ENCODE peak calls at places on chromosomes 6 and 20, in eight cellular contexts. One of them, this sample, is unnamed.

GRCh38 chr6:3741477-3741871 is 10.0 kb downstream of the PXDC1 start:
- DNase-seq in naive thymus-derived CD4-positive, alpha-beta T cell: no peak
- DNase-seq in bronchial epithelial cell: no peak
- DNase-seq in endodermal cell: no peak
- DNase-seq in HepG2: no peak
- DNase-seq in right lobe of liver: no peak
- DNase-seq in heart right ventricle: no peak
- DNase-seq in ascending aorta: no peak
- DNase-seq in this sample: no peak

GRCh38 chr20:3068986-3069900 is 2.2 kb upstream of the OXT start:
- DNase-seq in bronchial epithelial cell: peak; percentile 4
- DNase-seq in endodermal cell: peak; percentile 65
- DNase-seq in naive thymus-derived CD4-positive, alpha-beta T cell: peak; percentile 52
- DNase-seq in HepG2: peak; percentile 55
- DNase-seq in heart right ventricle: no peak
- DNase-seq in right lobe of liver: peak; percentile 92
- DNase-seq in ascending aorta: no peak
- DNase-seq in this sample: peak; percentile 73

GRCh38 chr20:53611449-53611894 is 17.8 kb upstream of the ZNF217 start:
- DNase-seq in naive thymus-derived CD4-positive, alpha-beta T cell: no peak
- DNase-seq in endodermal cell: peak; percentile 63
- DNase-seq in right lobe of liver: peak; percentile 44
- DNase-seq in HepG2: no peak
- DNase-seq in bronchial epithelial cell: peak; percentile 92
- DNase-seq in ascending aorta: no peak
- DNase-seq in heart right ventricle: peak; percentile 29
- DNase-seq in this sample: peak; percentile 81

GRCh38 chr6:24761193-24761835 is 13.4 kb upstream of the GMNN start:
- DNase-seq in ascending aorta: no peak
- DNase-seq in right lobe of liver: no peak
- DNase-seq in bronchial epithelial cell: no peak
- DNase-seq in naive thymus-derived CD4-positive, alpha-beta T cell: no peak
- DNase-seq in heart right ventricle: no peak
- DNase-seq in endodermal cell: peak; percentile 72
- DNase-seq in HepG2: no peak
- DNase-seq in this sample: peak; percentile 15

GRCh38 chr6:35247642-35248231 is 11.8 kb upstream of the ZNF76 start:
- DNase-seq in endodermal cell: no peak
- DNase-seq in bronchial epithelial cell: no peak
- DNase-seq in heart right ventricle: no peak
- DNase-seq in HepG2: no peak
- DNase-seq in right lobe of liver: no peak
- DNase-seq in ascending aorta: no peak
- DNase-seq in naive thymus-derived CD4-positive, alpha-beta T cell: no peak
- DNase-seq in this sample: no peak

GRCh38 chr6:14732226-14732844 is 513.5 kb upstream of the JARID2 start:
- DNase-seq in right lobe of liver: no peak
- DNase-seq in bronchial epithelial cell: no peak
- DNase-seq in heart right ventricle: no peak
- DNase-seq in HepG2: no peak
- DNase-seq in naive thymus-derived CD4-positive, alpha-beta T cell: no peak
- DNase-seq in endodermal cell: no peak
- DNase-seq in ascending aorta: no peak
- DNase-seq in this sample: no peak

GRCh38 chr6:114049367-114049966 is 78.5 kb upstream of the HDAC2 start:
- DNase-seq in ascending aorta: no peak
- DNase-seq in bronchial epithelial cell: peak; percentile 3
- DNase-seq in HepG2: peak; percentile 80
- DNase-seq in naive thymus-derived CD4-positive, alpha-beta T cell: no peak
- DNase-seq in right lobe of liver: no peak
- DNase-seq in endodermal cell: no peak
- DNase-seq in heart right ventricle: no peak
- DNase-seq in this sample: no peak

GRCh38 chr6:24520929-24521546 is 26.3 kb downstream of the ALDH5A1 start:
- DNase-seq in naive thymus-derived CD4-positive, alpha-beta T cell: no peak
- DNase-seq in HepG2: peak; percentile 62
- DNase-seq in ascending aorta: no peak
- DNase-seq in endodermal cell: peak; percentile 87
- DNase-seq in heart right ventricle: peak; percentile 14
- DNase-seq in right lobe of liver: peak; percentile 69
- DNase-seq in bronchial epithelial cell: peak; percentile 27
- DNase-seq in this sample: peak; percentile 35

GRCh38 chr6:55963301-55963700 is 87.9 kb upstream of the BMP5 start:
- DNase-seq in bronchial epithelial cell: peak; percentile 10
- DNase-seq in endodermal cell: peak; percentile 59
- DNase-seq in HepG2: peak; percentile 6
- DNase-seq in heart right ventricle: no peak
- DNase-seq in right lobe of liver: no peak
- DNase-seq in naive thymus-derived CD4-positive, alpha-beta T cell: no peak
- DNase-seq in ascending aorta: no peak
- DNase-seq in this sample: peak; percentile 25

GRCh38 chr6:73923899-73924485 is 228.0 kb downstream of the CD109 start:
- DNase-seq in endodermal cell: no peak
- DNase-seq in bronchial epithelial cell: peak; percentile 2
- DNase-seq in right lobe of liver: no peak
- DNase-seq in heart right ventricle: peak; percentile 61
- DNase-seq in naive thymus-derived CD4-positive, alpha-beta T cell: no peak
- DNase-seq in ascending aorta: no peak
- DNase-seq in HepG2: no peak
- DNase-seq in this sample: no peak

GRCh38 chr20:30513050-30513628 is 744.3 kb upstream of the DEFB115 start:
- DNase-seq in HepG2: no peak
- DNase-seq in naive thymus-derived CD4-positive, alpha-beta T cell: no peak
- DNase-seq in bronchial epithelial cell: no peak
- DNase-seq in right lobe of liver: no peak
- DNase-seq in ascending aorta: no peak
- DNase-seq in heart right ventricle: no peak
- DNase-seq in endodermal cell: no peak
- DNase-seq in this sample: no peak

GRCh38 chr20:44954198-44954597 is 6.0 kb downstream of the TOMM34 start:
- DNase-seq in HepG2: no peak
- DNase-seq in heart right ventricle: no peak
- DNase-seq in bronchial epithelial cell: no peak
- DNase-seq in ascending aorta: no peak
- DNase-seq in naive thymus-derived CD4-positive, alpha-beta T cell: no peak
- DNase-seq in right lobe of liver: no peak
- DNase-seq in endodermal cell: no peak
- DNase-seq in this sample: no peak

GRCh38 chr6:33770116-33770832 is 18.7 kb downstream of the LEMD2 start:
- DNase-seq in heart right ventricle: no peak
- DNase-seq in HepG2: no peak
- DNase-seq in ascending aorta: no peak
- DNase-seq in naive thymus-derived CD4-positive, alpha-beta T cell: no peak
- DNase-seq in right lobe of liver: no peak
- DNase-seq in bronchial epithelial cell: no peak
- DNase-seq in endodermal cell: no peak
- DNase-seq in this sample: no peak

GRCh38 chr6:21188505-21189223 is 404.9 kb upstream of the SOX4 start:
- DNase-seq in HepG2: peak; percentile 24
- DNase-seq in naive thymus-derived CD4-positive, alpha-beta T cell: no peak
- DNase-seq in right lobe of liver: no peak
- DNase-seq in heart right ventricle: no peak
- DNase-seq in endodermal cell: no peak
- DNase-seq in bronchial epithelial cell: peak; percentile 87
- DNase-seq in ascending aorta: no peak
- DNase-seq in this sample: no peak

GRCh38 chr6:30951907-30952469 is 11.2 kb downstream of the MUCL3 start:
- DNase-seq in endodermal cell: no peak
- DNase-seq in right lobe of liver: no peak
- DNase-seq in naive thymus-derived CD4-positive, alpha-beta T cell: no peak
- DNase-seq in ascending aorta: no peak
- DNase-seq in HepG2: no peak
- DNase-seq in bronchial epithelial cell: no peak
- DNase-seq in heart right ventricle: no peak
- DNase-seq in this sample: no peak

GRCh38 chr6:30957716-30958115 is 16.9 kb downstream of the MUCL3 start:
- DNase-seq in ascending aorta: no peak
- DNase-seq in right lobe of liver: no peak
- DNase-seq in HepG2: no peak
- DNase-seq in endodermal cell: no peak
- DNase-seq in naive thymus-derived CD4-positive, alpha-beta T cell: no peak
- DNase-seq in heart right ventricle: no peak
- DNase-seq in bronchial epithelial cell: no peak
- DNase-seq in this sample: no peak

GRCh38 chr6:30955367-30956042 is 14.7 kb downstream of the MUCL3 start:
- DNase-seq in right lobe of liver: no peak
- DNase-seq in bronchial epithelial cell: no peak
- DNase-seq in endodermal cell: peak; percentile 88
- DNase-seq in heart right ventricle: peak; percentile 58
- DNase-seq in ascending aorta: no peak
- DNase-seq in HepG2: no peak
- DNase-seq in naive thymus-derived CD4-positive, alpha-beta T cell: peak; percentile 49
- DNase-seq in this sample: no peak

GRCh38 chr6:30954631-30955366 is 14.0 kb downstream of the MUCL3 start:
- DNase-seq in bronchial epithelial cell: no peak
- DNase-seq in ascending aorta: no peak
- DNase-seq in right lobe of liver: no peak
- DNase-seq in endodermal cell: peak; percentile 59
- DNase-seq in naive thymus-derived CD4-positive, alpha-beta T cell: no peak
- DNase-seq in heart right ventricle: no peak
- DNase-seq in HepG2: no peak
- DNase-seq in this sample: no peak
- H3K4me3 ChIP-seq in bronchial epithelial cell: no peak overlapping the region
- H3K4me3 ChIP-seq in ascending aorta: no peak overlapping the region
- H3K4me3 ChIP-seq in right lobe of liver: no peak overlapping the region
- H3K4me3 ChIP-seq in endodermal cell: peak overlapping the region; percentile 77
- H3K4me3 ChIP-seq in naive thymus-derived CD4-positive, alpha-beta T cell: peak overlapping the region; percentile 62
- H3K4me3 ChIP-seq in heart right ventricle: peak overlapping the region; percentile 51
- H3K4me3 ChIP-seq in HepG2: no peak overlapping the region
- H3K4me3 ChIP-seq in this sample: no peak overlapping the region

DNA sequence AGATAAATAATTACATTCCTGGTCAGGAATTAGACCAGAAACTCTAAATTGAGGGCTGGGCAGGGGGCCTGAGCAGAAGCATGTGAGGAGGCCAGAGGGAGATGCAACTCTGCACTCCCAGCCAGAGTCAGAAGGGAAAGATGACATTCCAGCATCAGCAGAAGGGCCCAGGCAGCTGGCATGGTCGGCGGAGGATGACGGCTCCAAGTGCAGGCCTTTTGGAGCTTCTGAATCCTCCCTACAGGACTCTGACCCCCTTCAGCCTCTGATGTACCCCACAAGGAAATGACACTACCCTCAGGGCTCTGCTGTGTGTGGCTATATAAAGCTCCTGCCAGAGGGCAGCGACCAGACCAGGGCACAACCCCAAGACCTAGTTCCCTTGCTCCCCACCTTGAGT is 1.9 kb downstream of the LRFN2 start:
- DNase-seq in right lobe of liver: no peak
- DNase-seq in endodermal cell: no peak
- DNase-seq in heart right ventricle: no peak
- DNase-seq in naive thymus-derived CD4-positive, alpha-beta T cell: no peak
- DNase-seq in HepG2: no peak
- DNase-seq in ascending aorta: no peak
- DNase-seq in bronchial epithelial cell: no peak
- DNase-seq in this sample: no peak
- H3K27me3 ChIP-seq in right lobe of liver: peaks cover 7% of the 10 kb centered on the region
- H3K27me3 ChIP-seq in endodermal cell: peaks cover 46% of the 10 kb centered on the region
- H3K27me3 ChIP-seq in heart right ventricle: peaks cover 80% of the 10 kb centered on the region
- H3K27me3 ChIP-seq in naive thymus-derived CD4-positive, alpha-beta T cell: no peaks in the 10 kb centered on the region
- H3K27me3 ChIP-seq in HepG2: peaks cover 46% of the 10 kb centered on the region
- H3K27me3 ChIP-seq in ascending aorta: peaks cover 5% of the 10 kb centered on the region
- H3K27me3 ChIP-seq in bronchial epithelial cell: peaks cover 34% of the 10 kb centered on the region
- H3K27me3 ChIP-seq in this sample: peaks cover 4% of the 10 kb centered on the region

GRCh38 chr20:34999782-35000181 is 44.1 kb downstream of the MYH7B start:
- DNase-seq in heart right ventricle: no peak
- DNase-seq in naive thymus-derived CD4-positive, alpha-beta T cell: no peak
- DNase-seq in HepG2: no peak
- DNase-seq in endodermal cell: no peak
- DNase-seq in bronchial epithelial cell: no peak
- DNase-seq in ascending aorta: no peak
- DNase-seq in right lobe of liver: no peak
- DNase-seq in this sample: no peak
- H3K36me3 ChIP-seq in heart right ventricle: peaks cover 98% of the 10 kb centered on the region
- H3K36me3 ChIP-seq in naive thymus-derived CD4-positive, alpha-beta T cell: peaks cover 8% of the 10 kb centered on the region
- H3K36me3 ChIP-seq in HepG2: peaks cover 68% of the 10 kb centered on the region
- H3K36me3 ChIP-seq in endodermal cell: peaks cover 48% of the 10 kb centered on the region
- H3K36me3 ChIP-seq in bronchial epithelial cell: peaks cover 31% of the 10 kb centered on the region
- H3K36me3 ChIP-seq in ascending aorta: peaks cover 96% of the 10 kb centered on the region
- H3K36me3 ChIP-seq in right lobe of liver: peaks cover 38% of the 10 kb centered on the region
- H3K36me3 ChIP-seq in this sample: peaks cover 75% of the 10 kb centered on the region

GRCh38 chr6:42050897-42051653 is 751 bp downstream of the TAF8 start:
- DNase-seq in naive thymus-derived CD4-positive, alpha-beta T cell: no peak
- DNase-seq in heart right ventricle: no peak
- DNase-seq in endodermal cell: no peak
- DNase-seq in HepG2: no peak
- DNase-seq in bronchial epithelial cell: no peak
- DNase-seq in ascending aorta: no peak
- DNase-seq in right lobe of liver: no peak
- DNase-seq in this sample: no peak
- H3K4me3 ChIP-seq in naive thymus-derived CD4-positive, alpha-beta T cell: peak overlapping the region; percentile 98
- H3K4me3 ChIP-seq in heart right ventricle: peak overlapping the region; percentile 81
- H3K4me3 ChIP-seq in endodermal cell: peak overlapping the region; percentile 98
- H3K4me3 ChIP-seq in HepG2: peak overlapping the region; percentile 68
- H3K4me3 ChIP-seq in bronchial epithelial cell: peak overlapping the region; percentile 72
- H3K4me3 ChIP-seq in ascending aorta: peak overlapping the region; percentile 56
- H3K4me3 ChIP-seq in right lobe of liver: peak overlapping the region; percentile 82
- H3K4me3 ChIP-seq in this sample: peak overlapping the region; percentile 84

GRCh38 chr20:63177134-63177784 is 38.7 kb downstream of the YTHDF1 start:
- DNase-seq in endodermal cell: peak; percentile 76
- DNase-seq in ascending aorta: no peak
- DNase-seq in naive thymus-derived CD4-positive, alpha-beta T cell: no peak
- DNase-seq in right lobe of liver: no peak
- DNase-seq in bronchial epithelial cell: no peak
- DNase-seq in HepG2: no peak
- DNase-seq in heart right ventricle: no peak
- DNase-seq in this sample: no peak
- H3K27me3 ChIP-seq in endodermal cell: peaks cover 82% of the 10 kb centered on the region
- H3K27me3 ChIP-seq in ascending aorta: peaks cover 53% of the 10 kb centered on the region
- H3K27me3 ChIP-seq in naive thymus-derived CD4-positive, alpha-beta T cell: peaks cover 3% of the 10 kb centered on the region
- H3K27me3 ChIP-seq in right lobe of liver: peaks cover 29% of the 10 kb centered on the region
- H3K27me3 ChIP-seq in bronchial epithelial cell: peaks cover 48% of the 10 kb centered on the region
- H3K27me3 ChIP-seq in HepG2: peaks cover 94% of the 10 kb centered on the region
- H3K27me3 ChIP-seq in heart right ventricle: peaks cover 97% of the 10 kb centered on the region
- H3K27me3 ChIP-seq in this sample: peaks cover 69% of the 10 kb centered on the region

DNA sequence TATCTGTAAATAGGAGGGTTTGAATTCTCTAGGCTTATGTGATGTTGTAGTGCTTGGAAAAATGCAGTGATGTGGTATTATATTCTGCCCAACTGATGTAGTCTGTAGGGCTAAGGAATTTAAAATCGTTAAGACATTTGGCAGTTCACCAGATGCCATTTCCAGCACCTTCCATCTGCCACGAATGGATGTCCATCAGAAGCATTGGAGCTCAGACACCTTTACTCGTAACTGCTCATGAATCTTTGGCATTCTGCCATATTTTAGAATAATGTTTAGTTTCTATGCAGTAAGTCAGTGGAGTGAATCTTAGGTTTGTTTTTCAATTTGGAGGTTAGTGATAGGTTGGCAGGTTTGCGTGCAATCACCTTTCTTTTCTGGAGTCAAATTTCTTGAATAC is 2.4 kb upstream of the SYTL3 start:
- DNase-seq in bronchial epithelial cell: no peak
- DNase-seq in endodermal cell: peak; percentile 3
- DNase-seq in naive thymus-derived CD4-positive, alpha-beta T cell: no peak
- DNase-seq in HepG2: no peak
- DNase-seq in ascending aorta: no peak
- DNase-seq in heart right ventricle: no peak
- DNase-seq in right lobe of liver: peak; percentile 17
- DNase-seq in this sample: no peak
- H3K36me3 ChIP-seq in bronchial epithelial cell: no peaks in the 10 kb centered on the region
- H3K36me3 ChIP-seq in endodermal cell: peaks cover 2% of the 10 kb centered on the region
- H3K36me3 ChIP-seq in naive thymus-derived CD4-positive, alpha-beta T cell: no peaks in the 10 kb centered on the region
- H3K36me3 ChIP-seq in HepG2: no peaks in the 10 kb centered on the region
- H3K36me3 ChIP-seq in ascending aorta: no peaks in the 10 kb centered on the region
- H3K36me3 ChIP-seq in heart right ventricle: no peaks in the 10 kb centered on the region
- H3K36me3 ChIP-seq in right lobe of liver: no peaks in the 10 kb centered on the region
- H3K36me3 ChIP-seq in this sample: peaks cover 3% of the 10 kb centered on the region

This sample was measured in MG63.